ENCODE peak calls at places on chromosomes 7 and 10, in four cellular contexts. F, L, M and N are unnamed samples.

GRCh38 chr7:47571355-47572100 is 10.4 kb downstream of the TNS3 start:
- DNase-seq in M (peak), F (no peak), L (peak), N (no peak)

GRCh38 chr7:79732535-79732934 is 279.1 kb upstream of the MAGI2 start:
- DNase-seq in F (no peak), L (no peak), M (no peak), N (no peak)

GRCh38 chr7:151312356-151312755 is 29.3 kb upstream of the NUB1 start:
- DNase-seq in F (no peak), L (no peak), M (no peak), N (no peak)

GRCh38 chr7:10973942-10974716 is 457 bp downstream of the PHF14 start:
- DNase-seq in F (no peak), M (peak), L (peak), N (peak)

GRCh38 chr7:29343379-29343778 is 148.8 kb downstream of the CHN2 start:
- DNase-seq in F (peak), L (no peak), M (no peak), N (no peak)

GRCh38 chr10:74880041-74880440 is 53.6 kb downstream of the KAT6B start:
- DNase-seq in L (no peak), F (no peak), M (peak), N (no peak)

GRCh38 chr10:26479766-26480492 is 41.8 kb downstream of the APBB1IP start:
- DNase-seq in F (no peak), L (no peak), M (no peak), N (no peak)

GRCh38 chr7:27897441-27897847 is 157.5 kb downstream of the TAX1BP1 start:
- DNase-seq in M (no peak), F (no peak), L (peak), N (no peak)

GRCh38 chr10:22805304-22805703 is 90.9 kb upstream of the PIP4K2A start:
- DNase-seq in M (no peak), F (no peak), L (no peak), N (no peak)

GRCh38 chr10:45580371-45580770 is 92.2 kb downstream of the ZFAND4 start:
- DNase-seq in F (no peak), M (no peak), L (no peak), N (no peak)

GRCh38 chr10:124705817-124706461 is 38.2 kb downstream of the FAM53B start:
- DNase-seq in F (no peak), M (no peak), L (no peak), N (no peak)
- TF ChIP-seq CTCF in F (no peak), M (no peak), L (no peak), N (no peak)

GRCh38 chr7:100126239-100126930 is 382 bp upstream of the MBLAC1 start:
- DNase-seq in L (no peak), F (no peak), M (no peak), N (no peak)
- TF ChIP-seq CTCF in L (no peak), F (no peak), M (no peak), N (peak)

GRCh38 chr10:9608592-9608991 is 1409.1 kb upstream of the CELF2 start:
- DNase-seq in L (peak), M (no peak), F (no peak), N (no peak)
- TF ChIP-seq CTCF in L (peak), M (peak), F (no peak), N (peak)

DNA sequence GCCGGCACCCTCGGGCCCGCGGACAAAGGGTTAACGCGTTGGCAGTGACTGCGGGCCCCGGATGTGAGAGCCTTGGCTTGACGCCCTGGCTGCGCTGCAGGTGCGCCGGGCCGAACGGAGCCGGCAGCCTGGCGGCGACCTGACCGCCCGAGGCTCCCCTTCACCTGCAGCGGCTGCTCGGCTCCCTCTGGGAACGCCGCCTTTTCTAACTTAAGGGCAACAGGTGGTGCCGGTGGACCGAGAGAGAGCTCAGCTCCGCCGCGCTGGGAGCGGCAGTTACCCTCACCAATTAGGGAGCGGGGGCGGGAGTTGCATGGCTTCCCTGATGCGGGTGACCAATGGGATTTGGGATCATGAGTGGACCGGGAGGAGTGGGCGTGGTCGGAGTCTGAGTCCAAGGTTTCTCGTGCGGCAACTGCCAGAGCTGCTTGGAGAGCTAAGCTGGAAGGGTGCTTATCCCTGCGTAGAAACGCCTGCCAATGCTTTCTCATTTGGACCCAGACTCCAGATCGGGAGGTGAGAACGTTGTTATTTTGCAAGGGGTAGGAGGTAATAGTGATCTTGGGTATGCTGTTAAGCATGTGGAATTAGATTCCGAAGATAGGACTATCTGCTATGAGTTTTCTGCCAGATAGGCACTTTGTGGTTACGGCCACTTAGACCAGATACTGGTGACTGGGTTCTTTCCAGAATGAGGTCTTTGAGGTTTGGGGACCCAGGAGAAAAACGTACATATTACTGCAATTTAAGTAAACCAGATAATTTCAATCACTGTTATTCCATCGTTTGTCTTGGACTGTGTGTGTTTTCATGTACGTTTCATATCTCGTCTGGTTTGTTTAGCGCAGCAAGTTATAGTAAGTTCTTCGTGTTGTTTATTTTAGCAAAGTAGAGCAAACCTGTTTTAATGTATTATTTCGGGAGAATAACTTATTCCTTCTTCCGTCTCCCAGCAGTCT is at the start of gene ARL4A:
- DNase-seq in M (peak), L (peak), F (peak), N (peak)
- TF ChIP-seq CTCF in M (peak), L (peak), F (no peak), N (no peak)

DNA sequence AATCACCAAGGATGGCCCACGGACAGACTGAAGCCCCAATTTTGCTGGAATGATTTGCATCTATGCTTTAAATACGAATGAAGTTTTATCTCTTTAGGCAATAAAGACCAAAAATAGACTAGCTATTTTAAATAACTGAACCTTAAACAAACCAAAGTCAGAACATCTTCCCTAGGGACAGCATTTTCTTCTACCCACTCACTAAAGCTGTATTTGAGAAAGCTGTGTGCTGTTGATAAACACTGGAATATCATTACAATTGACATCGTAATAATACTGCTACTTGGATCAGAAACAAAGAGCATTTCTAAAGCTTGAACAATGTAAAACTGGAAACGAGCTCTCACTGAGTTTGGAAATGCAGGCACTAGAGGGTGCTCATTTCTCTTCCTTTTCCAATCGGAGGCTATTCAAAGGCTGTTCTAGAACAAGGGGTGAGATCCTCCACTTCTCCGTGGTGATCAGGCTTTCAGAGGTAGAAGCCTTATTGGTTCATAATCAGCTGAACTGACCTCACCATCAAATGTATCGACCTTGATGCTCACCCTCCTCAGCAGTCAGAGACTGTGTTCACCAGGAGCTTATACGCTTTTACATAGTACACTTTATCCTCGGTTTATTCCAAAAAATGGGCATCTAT is 225.3 kb upstream of the PRSS1 start:
- DNase-seq in F (no peak), M (no peak), L (no peak), N (no peak)
- TF ChIP-seq CTCF in F (no peak), M (peak), L (no peak), N (no peak)

DNA sequence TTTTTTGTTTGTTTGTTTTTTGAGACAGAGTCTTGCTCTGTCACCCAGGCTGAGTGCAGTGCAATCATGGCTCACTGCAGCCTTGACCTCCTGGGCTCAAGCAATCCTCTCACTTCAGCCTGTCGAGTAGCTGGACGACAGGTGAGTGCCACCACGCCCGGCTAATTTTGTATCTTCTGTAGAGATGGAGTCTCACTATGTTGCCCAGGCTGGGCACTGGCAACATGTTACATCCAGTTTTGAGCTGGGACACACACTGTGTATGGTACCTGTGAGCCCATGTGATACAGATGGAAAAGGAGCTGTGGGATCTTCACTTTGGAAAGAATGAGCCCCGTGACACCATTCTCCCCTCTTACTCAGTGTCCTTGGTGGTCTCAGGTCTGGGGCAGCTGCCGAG is 40.4 kb upstream of the PODXL start:
- DNase-seq in M (no peak), L (no peak), F (no peak), N (no peak)
- TF ChIP-seq CTCF in M (no peak), L (no peak), F (no peak), N (no peak)

DNA sequence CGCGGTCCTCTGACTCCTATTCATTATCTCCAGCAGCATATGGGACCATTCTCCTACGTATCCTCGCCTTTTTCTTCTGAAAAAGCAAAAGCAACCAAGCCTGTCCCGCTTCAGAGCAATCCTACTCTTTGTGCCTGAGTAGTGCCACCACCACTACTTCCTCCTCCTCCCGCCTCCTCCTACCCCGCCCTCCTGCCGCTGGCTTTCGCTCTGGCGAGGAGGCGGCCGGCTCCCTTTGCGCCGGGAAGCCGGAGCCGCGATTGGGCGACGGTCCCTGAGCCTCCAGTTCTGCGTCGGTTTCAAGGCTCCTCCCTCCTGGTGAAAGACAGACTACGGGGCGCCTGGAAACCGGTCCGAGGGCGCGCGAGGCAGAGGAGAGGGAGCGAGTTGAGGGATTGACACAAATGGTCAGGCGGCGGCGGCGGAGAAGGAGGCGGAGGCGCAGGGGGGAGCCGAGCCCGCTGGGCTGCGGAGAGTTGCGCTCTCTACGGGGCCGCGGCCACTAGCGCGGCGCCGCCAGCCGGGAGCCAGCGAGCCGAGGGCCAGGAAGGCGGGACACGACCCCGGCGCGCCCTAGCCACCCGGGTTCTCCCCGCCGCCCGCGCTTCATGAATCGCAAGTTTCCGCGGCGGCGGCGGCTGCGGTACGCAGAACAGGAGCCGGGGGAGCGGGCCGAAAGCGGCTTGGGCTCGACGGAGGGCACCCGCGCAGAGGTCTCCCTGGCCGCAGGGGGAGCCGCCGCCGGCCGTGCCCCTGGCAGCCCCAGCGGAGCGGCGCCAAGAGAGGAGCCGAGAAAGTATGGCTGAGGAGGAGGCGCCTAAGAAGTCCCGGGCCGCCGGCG is at the start of gene FZD1:
- DNase-seq in L (peak), M (peak), F (no peak), N (peak)
- TF ChIP-seq CTCF in L (no peak), M (no peak), F (no peak), N (peak)

GRCh38 chr10:121978511-121978910 is 3.5 kb upstream of the NSMCE4A start:
- DNase-seq in L (no peak), M (no peak), F (no peak), N (no peak)

GRCh38 chr10:121976607-121977006 is 1.6 kb upstream of the NSMCE4A start:
- DNase-seq in M (no peak), L (no peak), F (no peak), N (no peak)

GRCh38 chr10:121974019-121974534 is 940 bp downstream of the NSMCE4A start:
- DNase-seq in F (no peak), M (no peak), L (no peak), N (no peak)

GRCh38 chr10:121974535-121975294 is at the start of gene NSMCE4A:
- DNase-seq in F (peak), M (peak), L (peak), N (peak)

GRCh38 chr10:121975295-121976086 is 474 bp upstream of the NSMCE4A start:
- DNase-seq in M (no peak), L (no peak), F (no peak), N (no peak)
- TF ChIP-seq CTCF in M (peak), L (peak), F (peak), N (no peak)

GRCh38 chr7:44131173-44132009 is 8.0 kb upstream of the POLD2 start:
- DNase-seq in L (peak), M (no peak), F (no peak), N (peak)
- TF ChIP-seq CTCF in L (peak), M (peak), F (no peak), N (peak)